ENCODE peak calls at places on chromosomes 6 and 20, in four cellular contexts. E is BE2C, F is amniotic epithelial cell, D is EL. U is an unnamed sample.

GRCh38 chr6:149497365-149497764 is 12.6 kb upstream of the ZC3H12D start:
- DNase-seq in E (no peak), F (no peak), D (no peak), U (no peak)

GRCh38 chr6:76940186-76940585 is 523.1 kb downstream of the HTR1B start:
- DNase-seq in D (no peak), E (no peak), F (peak), U (no peak)

GRCh38 chr6:137512768-137513605 is 18.8 kb upstream of the OLIG3 start:
- DNase-seq in E (no peak), D (no peak), F (no peak), U (no peak)

GRCh38 chr20:43569282-43569681 is 10.5 kb downstream of the SGK2 start:
- DNase-seq in D (no peak), F (no peak), E (no peak), U (no peak)

GRCh38 chr6:15956205-15957106 is 172.4 kb upstream of the MYLIP start:
- DNase-seq in F (no peak), D (no peak), E (no peak), U (no peak)

GRCh38 chr20:2799688-2800589 is 488 bp downstream of the CPXM1 start:
- DNase-seq in D (no peak), F (no peak), E (no peak), U (no peak)

GRCh38 chr20:49891486-49891885 is 23.8 kb downstream of the SPATA2 start:
- DNase-seq in F (no peak), E (no peak), D (no peak), U (no peak)

GRCh38 chr6:170026272-170027110 is 264.4 kb downstream of the DLL1 start:
- DNase-seq in F (no peak), D (no peak), E (peak), U (no peak)

GRCh38 chr20:22700387-22700786 is 116.0 kb upstream of the FOXA2 start:
- DNase-seq in E (no peak), D (no peak), F (peak), U (no peak)

GRCh38 chr6:139711714-139712585 is 337.5 kb upstream of the CITED2 start:
- DNase-seq in D (peak), F (peak), E (no peak), U (no peak)

GRCh38 chr6:160226118-160226541 is 32.5 kb downstream of the SLC22A2 start:
- DNase-seq in F (peak), D (no peak), E (no peak), U (no peak)

GRCh38 chr6:87887266-87887665 is 160.4 kb upstream of the SPACA1 start:
- DNase-seq in F (no peak), D (no peak), E (no peak), U (no peak)

GRCh38 chr6:85193339-85193738 is 256.5 kb upstream of the NT5E start:
- DNase-seq in F (no peak), E (no peak), D (no peak), U (no peak)

GRCh38 chr6:168527451-168528210 is 86.6 kb downstream of the SMOC2 start:
- DNase-seq in D (no peak), E (no peak), F (no peak), U (no peak)

GRCh38 chr6:52584203-52584602 is 7.3 kb upstream of the TRAM2 start:
- DNase-seq in F (no peak), E (no peak), D (no peak), U (no peak)

GRCh38 chr6:165910184-165910583 is 247.1 kb upstream of the PDE10A start:
- DNase-seq in D (no peak), E (no peak), F (peak), U (no peak)

GRCh38 chr6:162179196-162179951 is 548.2 kb downstream of the PRKN start:
- DNase-seq in D (no peak), F (no peak), E (no peak), U (no peak)

GRCh38 chr20:4633379-4633778 is 88.3 kb upstream of the PRND start:
- DNase-seq in E (no peak), D (no peak), F (no peak), U (no peak)

GRCh38 chr20:402496-402885 is 5.6 kb upstream of the RBCK1 start:
- DNase-seq in E (no peak), F (no peak), D (no peak), U (no peak)

GRCh38 chr20:19909696-19910095 is 107.5 kb upstream of the NAA20 start:
- DNase-seq in F (no peak), E (no peak), D (no peak), U (no peak)

GRCh38 chr6:26067367-26067766 is 19.9 kb upstream of the HFE start:
- DNase-seq in E (no peak), F (no peak), D (no peak), U (no peak)

GRCh38 chr6:67594366-67594765 is 1040.7 kb upstream of the ADGRB3 start:
- DNase-seq in F (no peak), D (no peak), E (no peak), U (no peak)

GRCh38 chr6:92827104-92827503 is 592.3 kb downstream of the EPHA7 start:
- DNase-seq in F (no peak), E (no peak), D (no peak), U (no peak)

GRCh38 chr6:89311853-89312531 is 3.1 kb downstream of the GABRR2 start:
- DNase-seq in D (peak), E (peak), F (peak), U (peak)

GRCh38 chr20:44720994-44721784 is 6.0 kb downstream of the CCN5 start:
- DNase-seq in D (peak), F (peak), E (no peak), U (no peak)

GRCh38 chr6:23180504-23181293 is 611.3 kb downstream of the HDGFL1 start:
- DNase-seq in E (peak), F (peak), D (peak), U (no peak)

GRCh38 chr6:170140129-170140528 is 150.7 kb downstream of the DLL1 start:
- DNase-seq in D (no peak), F (no peak), E (no peak), U (no peak)